ENCODE peak calls at places on chromosomes 1 and 21, in four cellular contexts. A is stimulated activated CD4-positive, alpha-beta T cell treated with anti-CD3 and anti-CD28 coated beads, Interleukin-1b, Interleukin-23, amount 100 ng/mL, for 1 hour; R is GF-D8; Y is endothelial cell of umbilical vein. M is an unnamed sample.
A peak's percentile ranks its signal among the peaks of the same experiment; 100 is the strongest.

GRCh38 chr1:233025156-233025555 is 74.7 kb downstream of the NTPCR start:
- DNase-seq in Y (peak; percentile 68), A (no peak), R (peak; percentile 3), M (peak; percentile 66)

GRCh38 chr1:151547900-151548230 is 7.8 kb downstream of the TUFT1 start:
- DNase-seq in R (no peak), Y (no peak), A (no peak), M (no peak)

GRCh38 chr21:43667191-43667904 is 8.0 kb downstream of the RRP1B start:
- DNase-seq in Y (no peak), R (no peak), A (no peak), M (no peak)

GRCh38 chr1:161958425-161958824 is 65.2 kb downstream of the OLFML2B start:
- DNase-seq in Y (no peak), R (no peak), A (no peak), M (no peak)

GRCh38 chr21:14687277-14687642 is 141.1 kb upstream of the SAMSN1 start:
- DNase-seq in A (no peak), Y (no peak), R (no peak), M (no peak)

GRCh38 chr1:8517579-8518489 is 199.9 kb downstream of the SLC45A1 start:
- DNase-seq in R (no peak), Y (peak; percentile 53), A (no peak), M (peak; percentile 34)

GRCh38 chr1:50425376-50426107 is 2.3 kb upstream of the DMRTA2 start:
- DNase-seq in A (no peak), R (no peak), Y (no peak), M (no peak)

GRCh38 chr1:119361205-119361604 is 7.4 kb upstream of the HAO2 start:
- DNase-seq in A (no peak), Y (no peak), R (no peak), M (no peak)

GRCh38 chr1:57067863-57068262 is 102.0 kb upstream of the C8B start:
- DNase-seq in R (no peak), A (no peak), Y (no peak), M (no peak)

GRCh38 chr1:66402194-66402593 is 131.8 kb upstream of the SGIP1 start:
- DNase-seq in A (no peak), R (peak; percentile 46), Y (no peak), M (no peak)

GRCh38 chr1:53731779-53732305 is 7.1 kb downstream of the GLIS1 start:
- DNase-seq in R (no peak), A (no peak), Y (no peak), M (no peak)

GRCh38 chr1:29854700-29855276 is 618.5 kb downstream of the PTPRU start:
- DNase-seq in Y (no peak), R (no peak), A (no peak), M (no peak)

GRCh38 chr1:98523256-98523655 is 138.3 kb upstream of the SNX7 start:
- DNase-seq in R (no peak), Y (no peak), A (no peak), M (no peak)

M was measured in lung microvascular endothelial cell.